ENCODE peak calls at places on chromosomes 7 and 10, in four cellular contexts. O is upper lobe of left lung, U is fibroblast of lung, S is transverse colon. V is an unnamed sample.

GRCh38 chr10:60446855-60447254 is 57.2 kb upstream of the ANK3 start:
- DNase-seq in O (no peak), U (no peak), S (no peak), V (no peak)

GRCh38 chr7:130009848-130010688 is 41.1 kb downstream of the ZC3HC1 start:
- DNase-seq in S (peak; percentile 31), U (peak; percentile 56), O (no peak), V (peak; percentile 97)

GRCh38 chr7:41870505-41871138 is 167.7 kb upstream of the INHBA start:
- DNase-seq in U (no peak), S (no peak), O (no peak), V (peak; percentile 75)

GRCh38 chr10:128440513-128441160 is 314.4 kb upstream of the MKI67 start:
- DNase-seq in U (no peak), O (no peak), S (no peak), V (no peak)

GRCh38 chr7:30596721-30597120 is 2.0 kb downstream of the GARS1 start:
- DNase-seq in U (peak; percentile 13), O (no peak), S (no peak), V (no peak)

GRCh38 chr10:123236122-123236521 is 81.9 kb downstream of the BUB3 start:
- DNase-seq in U (no peak), O (no peak), S (no peak), V (no peak)

GRCh38 chr7:64558323-64558705 is 4.6 kb downstream of the ZNF680 start:
- DNase-seq in O (no peak), S (no peak), U (no peak), V (no peak)

GRCh38 chr10:11176746-11177145 is 159.1 kb downstream of the CELF2 start:
- DNase-seq in U (no peak), S (peak; percentile 29), O (no peak), V (no peak)

GRCh38 chr7:116511552-116512523 is 12.3 kb downstream of the CAV2 start:
- DNase-seq in U (peak; percentile 39), O (no peak), S (no peak), V (peak; percentile 90)

GRCh38 chr7:80134105-80134535 is 511 bp upstream of the GNAI1 start:
- DNase-seq in O (no peak), U (no peak), S (no peak), V (no peak)

GRCh38 chr10:58065529-58065815 is 202.2 kb downstream of the IPMK start:
- DNase-seq in U (no peak), S (no peak), O (no peak), V (no peak)
- TF ChIP-seq CTCF in U (no peak), S (no peak), O (no peak), V (no peak)

DNA sequence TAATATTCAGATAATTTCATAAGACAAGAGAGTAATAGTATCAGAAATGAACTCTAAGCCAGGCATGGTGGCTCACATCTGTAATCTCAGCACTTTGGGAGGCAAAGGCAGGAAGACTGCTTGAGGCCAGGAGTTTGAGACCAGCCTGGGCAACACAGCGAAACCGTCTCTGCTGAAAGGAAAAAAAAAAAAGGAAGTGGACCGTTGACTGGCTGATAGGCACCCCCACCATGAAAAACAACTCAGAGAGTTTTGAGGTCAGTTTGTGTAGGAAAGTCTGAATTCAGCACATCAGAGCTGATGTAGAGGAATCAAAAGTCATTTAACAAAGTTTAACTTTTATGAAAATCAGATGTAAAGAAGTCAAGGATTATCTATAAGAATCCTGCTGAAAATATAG is 63.2 kb upstream of the AMPH start:
- DNase-seq in S (no peak), O (no peak), U (no peak), V (no peak)
- H3K4me3 ChIP-seq in S (no peak overlapping the region), O (no peak overlapping the region), U (no peak overlapping the region), V (no peak overlapping the region)

GRCh38 chr7:288671-289101 is 1.3 kb upstream of the FOXL3 start:
- DNase-seq in O (no peak), U (no peak), S (no peak), V (no peak)
- H3K27me3 ChIP-seq in O (peaks cover 22% of the 10 kb centered on the region), U (peaks cover 35% of the 10 kb centered on the region), S (peaks cover 61% of the 10 kb centered on the region), V (peaks cover 42% of the 10 kb centered on the region)

GRCh38 chr10:127151981-127152699 is 44.3 kb downstream of the INSYN2A start:
- DNase-seq in S (no peak), U (peak; percentile 82), O (peak; percentile 40), V (peak; percentile 44)
- TF ChIP-seq CTCF in S (no peak), U (no peak), O (no peak), V (no peak)

GRCh38 chr10:17831896-17832295 is 22.7 kb downstream of the MRC1 start:
- DNase-seq in U (no peak), O (no peak), S (no peak), V (no peak)

GRCh38 chr10:17833656-17834055 is 24.5 kb downstream of the MRC1 start:
- DNase-seq in S (no peak), O (no peak), U (no peak), V (no peak)

GRCh38 chr10:17838080-17838634 is 29.0 kb downstream of the MRC1 start:
- DNase-seq in U (no peak), S (no peak), O (no peak), V (no peak)

GRCh38 chr10:17836917-17837316 is 27.8 kb downstream of the MRC1 start:
- DNase-seq in S (peak; percentile 60), U (peak; percentile 54), O (no peak), V (no peak)

DNA sequence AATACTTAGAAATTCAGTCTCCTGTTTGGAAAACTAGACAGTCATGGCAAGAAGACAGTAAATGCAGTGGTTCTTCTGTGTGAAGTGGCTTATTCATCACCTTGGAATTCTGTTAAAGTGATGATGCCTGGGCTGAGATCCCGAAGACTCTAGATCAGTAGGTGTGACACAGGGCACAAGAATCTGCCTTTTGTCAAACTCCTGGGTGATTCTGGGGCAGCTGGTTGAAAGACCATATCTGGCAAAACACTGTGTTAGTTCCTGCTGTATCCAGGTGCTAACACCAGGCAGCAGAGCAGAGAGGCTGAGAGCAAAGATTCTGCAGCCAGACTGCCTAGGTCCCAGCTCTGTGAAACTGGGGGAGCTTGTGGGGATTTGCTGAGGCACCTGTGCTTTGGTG is 26.5 kb downstream of the MRC1 start:
- DNase-seq in U (peak; percentile 56), S (no peak), O (no peak), V (peak; percentile 82)
- H3K4me3 ChIP-seq in U (no peak overlapping the region), S (no peak overlapping the region), O (no peak overlapping the region), V (no peak overlapping the region)

GRCh38 chr10:21114683-21115082 is 217.6 kb upstream of the NEBL start:
- DNase-seq in O (no peak), U (no peak), S (no peak), V (no peak)

GRCh38 chr10:21110358-21110757 is 213.2 kb upstream of the NEBL start:
- DNase-seq in O (no peak), S (no peak), U (no peak), V (no peak)
- H3K27me3 ChIP-seq in O (no peaks in the 10 kb centered on the region), S (no peaks in the 10 kb centered on the region), U (no peaks in the 10 kb centered on the region), V (no peaks in the 10 kb centered on the region)

GRCh38 chr10:53123311-53123710 is 350.7 kb upstream of the MBL2 start:
- DNase-seq in O (no peak), S (no peak), U (no peak), V (no peak)
- TF ChIP-seq CTCF in O (no peak), S (no peak), U (no peak), V (no peak)

DNA sequence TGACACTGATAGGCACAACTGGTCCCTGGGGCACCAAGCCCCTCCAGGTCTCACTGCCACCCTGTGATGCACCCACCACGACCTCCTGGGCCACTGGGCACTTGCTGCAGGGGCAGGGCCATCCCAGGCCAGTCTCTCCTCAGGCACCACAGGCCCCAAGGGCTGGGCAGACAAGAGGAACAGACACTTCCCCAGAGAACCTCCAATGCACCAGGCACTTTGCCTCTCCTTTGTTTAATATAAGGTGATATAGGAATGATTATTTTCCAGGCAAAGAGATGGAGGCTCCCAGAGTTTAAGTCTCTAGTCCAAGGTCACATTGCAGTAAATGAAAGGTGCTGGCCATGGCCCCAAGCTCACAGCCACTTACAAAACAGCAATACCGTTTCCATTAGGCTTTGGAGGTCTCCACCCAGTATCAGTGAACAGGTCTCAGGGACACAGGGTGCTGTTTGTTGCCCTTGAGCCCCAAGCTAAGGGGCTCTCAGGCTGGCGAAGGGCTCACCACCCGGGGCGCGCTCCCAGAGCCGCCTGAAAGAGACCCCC is 4.5 kb downstream of the DEPP1 start:
- DNase-seq in U (no peak), O (no peak), S (no peak), V (no peak)
- H3K4me3 ChIP-seq in U (no peak overlapping the region), O (no peak overlapping the region), S (peak overlapping the region; percentile 28), V (no peak overlapping the region)

GRCh38 chr10:49610735-49611165 is 640 bp downstream of the SLC18A3 start:
- DNase-seq in U (no peak), S (no peak), O (peak; percentile 82), V (no peak)

GRCh38 chr10:49610015-49610734 is at the start of gene SLC18A3:
- DNase-seq in O (no peak), U (no peak), S (no peak), V (no peak)

GRCh38 chr10:49608166-49608758 is 1.8 kb upstream of the SLC18A3 start:
- DNase-seq in O (no peak), S (no peak), U (no peak), V (no peak)

GRCh38 chr10:49608925-49609282 is 1.2 kb upstream of the SLC18A3 start:
- DNase-seq in U (no peak), O (no peak), S (no peak), V (no peak)

DNA sequence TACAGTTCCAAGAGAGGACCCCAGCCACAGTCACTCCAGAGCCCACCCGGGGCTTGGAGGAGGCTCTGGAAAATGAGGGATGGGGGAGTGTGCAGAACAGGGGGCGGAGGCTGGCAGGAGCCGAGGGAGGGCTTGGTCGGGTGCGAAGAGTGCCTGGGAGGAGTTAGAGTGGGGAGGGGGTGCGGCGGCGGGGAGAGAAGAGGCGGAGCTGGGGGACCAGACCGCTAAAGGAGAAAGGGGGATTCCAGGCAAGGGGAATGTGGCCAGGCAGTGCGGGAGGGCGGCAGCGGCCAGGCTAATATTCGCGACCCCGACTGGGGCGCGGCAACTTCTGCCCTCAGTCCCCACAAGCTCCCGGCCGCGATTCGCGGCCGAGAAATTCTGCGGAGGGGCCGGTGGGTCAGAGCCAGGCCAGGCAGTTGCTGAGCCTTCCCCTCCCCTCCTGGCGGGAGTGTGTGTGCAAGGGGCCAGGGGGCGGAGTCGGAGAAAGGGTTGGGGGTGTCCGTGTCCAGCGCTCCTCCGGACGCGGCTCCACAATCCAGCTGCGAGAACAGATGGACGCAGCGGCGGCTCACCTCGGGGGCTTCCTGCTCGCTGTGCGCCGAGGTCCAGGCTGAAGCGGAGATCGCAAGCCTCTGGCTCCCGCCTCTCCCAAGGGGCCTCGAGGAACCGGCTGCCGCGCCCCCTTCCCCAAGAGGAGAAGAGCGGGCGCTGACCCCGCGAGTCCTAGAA is 661 bp upstream of the SLC18A3 start:
- DNase-seq in O (no peak), S (no peak), U (no peak), V (no peak)
- H3K27me3 ChIP-seq in O (peaks cover 59% of the 10 kb centered on the region), S (peaks cover 84% of the 10 kb centered on the region), U (peaks cover 55% of the 10 kb centered on the region), V (peaks cover 59% of the 10 kb centered on the region)

GRCh38 chr10:106609867-106610266 is 554.6 kb downstream of the SORCS1 start:
- DNase-seq in O (no peak), U (no peak), S (no peak), V (peak; percentile 5)
- TF ChIP-seq CTCF in O (no peak), U (peak; percentile 14), S (no peak), V (peak; percentile 50)

V was measured in mammary epithelial cell.